ENCODE peak calls at places on chromosomes 5 and 9, in six cellular contexts. C, H, Q, M, E and W are unnamed samples.
A peak's percentile ranks its signal among the peaks of the same experiment; 100 is the strongest.

GRCh38 chr5:9009931-9010652 is 535.8 kb downstream of the SEMA5A start:
- DNase-seq in M (no peak), Q (no peak), C (no peak), H (no peak), E (no peak), W (no peak)

GRCh38 chr9:108671156-108671555 is 184.6 kb downstream of the ACTL7B start:
- DNase-seq in Q (no peak), H (no peak), C (no peak), M (peak; percentile 45), E (no peak), W (peak; percentile 14)

GRCh38 chr5:148937239-148937638 is 110.8 kb downstream of the ADRB2 start:
- DNase-seq in H (no peak), Q (no peak), E (no peak), M (no peak), C (no peak), W (no peak)

GRCh38 chr5:139392678-139393496 is 2.0 kb downstream of the PROB1 start:
- DNase-seq in Q (peak; percentile 86), E (peak; percentile 82), M (peak; percentile 85), C (no peak), H (peak; percentile 53), W (peak; percentile 38)

GRCh38 chr5:43602456-43602817 is 543 bp upstream of the NNT start:
- DNase-seq in H (peak; percentile 32), Q (no peak), E (peak; percentile 42), C (no peak), M (peak; percentile 30), W (peak; percentile 48)

GRCh38 chr5:88051148-88051547 is 217.5 kb downstream of the TMEM161B start:
- DNase-seq in E (no peak), H (no peak), C (no peak), M (no peak), Q (no peak), W (no peak)

GRCh38 chr5:79956173-79956670 is 34.8 kb downstream of the MTX3 start:
- DNase-seq in Q (no peak), H (no peak), C (no peak), M (no peak), E (no peak), W (peak; percentile 33)

GRCh38 chr5:27377626-27378025 is 339.2 kb upstream of the CDH9 start:
- DNase-seq in H (no peak), M (no peak), E (no peak), Q (no peak), C (no peak), W (no peak)

GRCh38 chr5:81014348-81014747 is 54.2 kb downstream of the RASGRF2 start:
- DNase-seq in Q (no peak), E (no peak), C (no peak), M (no peak), H (no peak), W (no peak)

GRCh38 chr5:36079200-36079761 is 12.6 kb upstream of the UGT3A2 start:
- DNase-seq in C (peak; percentile 10), M (peak; percentile 62), E (no peak), Q (no peak), H (no peak), W (peak; percentile 44)

GRCh38 chr5:6291961-6292360 is 86.4 kb downstream of the MED10 start:
- DNase-seq in C (no peak), Q (no peak), M (peak; percentile 18), H (no peak), E (no peak), W (no peak)
- TF ChIP-seq CTCF in C (no peak), Q (peak; percentile 48), M (no peak), H (no peak), E (peak; percentile 30), W (no peak)

GRCh38 chr5:39604491-39604890 is 179.7 kb upstream of the DAB2 start:
- DNase-seq in Q (no peak), M (no peak), H (no peak), E (no peak), C (no peak), W (no peak)
- H3K4me3 ChIP-seq in Q (no peak overlapping the region), M (no peak overlapping the region), H (no peak overlapping the region), E (no peak overlapping the region), C (no peak overlapping the region), W (no peak overlapping the region)

DNA sequence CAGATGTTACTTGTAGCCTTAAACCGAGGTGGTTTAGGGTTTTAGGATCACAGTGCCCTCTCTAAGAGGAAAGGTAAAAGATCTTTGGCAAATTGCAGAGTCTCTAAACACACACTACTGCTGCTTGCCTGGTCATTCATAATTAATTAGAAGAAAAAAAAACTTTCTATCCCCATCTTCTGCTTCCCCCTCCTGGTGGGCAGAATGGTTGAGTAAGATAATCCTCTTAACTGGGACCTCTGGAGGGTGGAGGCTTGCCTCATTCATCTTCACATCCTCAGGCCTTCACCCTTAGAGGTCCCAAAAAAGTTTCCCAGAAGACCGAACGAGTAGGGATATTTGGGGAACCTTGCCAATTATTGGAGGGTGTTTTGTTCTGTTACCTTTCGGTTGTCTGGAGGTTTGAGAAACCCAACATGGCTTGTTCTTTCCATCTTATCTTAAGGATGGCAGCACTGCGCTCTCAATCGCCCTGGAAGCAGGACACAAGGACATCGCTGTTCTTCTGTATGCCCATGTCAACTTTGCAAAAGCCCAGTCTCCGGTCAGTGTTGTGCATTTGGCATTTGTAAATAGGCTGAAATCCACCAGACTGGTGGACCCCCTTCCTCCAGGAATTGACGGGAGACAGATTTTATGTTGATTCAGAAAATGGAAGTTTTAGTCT is 97.3 kb upstream of the DMRT1 start:
- DNase-seq in M (no peak), H (no peak), Q (no peak), C (no peak), E (no peak), W (no peak)
- H3K27ac ChIP-seq in M (no peak overlapping the region), H (no peak overlapping the region), Q (peak overlapping the region; percentile 77), C (no peak overlapping the region), E (peak overlapping the region; percentile 84), W (no peak overlapping the region)

GRCh38 chr5:140840978-140841962 is at the start of gene PCDHA8:
- DNase-seq in H (no peak), Q (no peak), C (no peak), E (no peak), M (peak; percentile 46), W (no peak)
- TF ChIP-seq CTCF in H (no peak), Q (no peak), C (no peak), E (no peak), M (peak; percentile 33), W (peak; percentile 46)

GRCh38 chr5:174064171-174064570 is 18.7 kb downstream of the NSG2 start:
- DNase-seq in H (no peak), M (no peak), C (no peak), E (no peak), Q (no peak), W (no peak)
- H3K4me3 ChIP-seq in H (no peak overlapping the region), M (no peak overlapping the region), C (no peak overlapping the region), E (no peak overlapping the region), Q (no peak overlapping the region), W (no peak overlapping the region)

DNA sequence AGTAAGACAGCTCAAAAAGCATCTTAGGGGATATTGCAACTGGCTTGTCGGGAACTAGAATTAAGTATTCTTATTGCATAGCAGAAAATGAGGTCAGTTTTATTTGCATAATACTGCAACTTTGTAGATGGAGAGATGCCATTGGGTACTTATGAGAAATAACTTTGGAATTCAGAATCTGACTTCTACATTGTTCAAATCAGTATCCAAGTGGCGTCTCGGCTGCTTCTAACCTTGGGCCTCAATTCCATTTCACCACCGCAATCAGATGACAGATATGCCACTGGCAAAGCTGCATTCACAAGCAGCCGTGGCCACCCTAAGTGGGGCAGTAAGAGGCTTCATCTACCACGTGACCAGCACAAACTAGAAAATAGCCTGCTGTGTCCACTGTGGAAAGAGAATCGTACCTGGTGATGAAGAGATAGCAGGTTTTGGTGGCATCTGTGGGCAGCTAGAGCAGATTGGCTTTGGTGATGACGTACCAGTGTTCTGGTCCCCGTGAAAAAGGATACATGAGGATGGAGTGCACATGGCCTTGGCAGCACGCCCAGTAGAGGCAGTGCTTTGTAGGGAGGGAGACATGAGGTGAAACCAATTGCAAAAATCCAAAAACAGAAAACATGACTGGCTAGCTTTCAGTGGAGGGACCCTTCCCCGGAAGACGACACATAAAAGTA is 116.6 kb downstream of the KLHL3 start:
- DNase-seq in E (peak; percentile 75), Q (peak; percentile 79), C (peak; percentile 18), H (peak; percentile 71), M (no peak), W (peak; percentile 60)
- H3K27ac ChIP-seq in E (no peak overlapping the region), Q (peak overlapping the region; percentile 79), C (no peak overlapping the region), H (peak overlapping the region; percentile 88), M (no peak overlapping the region), W (peak overlapping the region; percentile 37)

GRCh38 chr9:93949073-93949693 is 6.0 kb downstream of the BARX1 start:
- DNase-seq in Q (peak; percentile 29), M (no peak), H (no peak), E (no peak), C (no peak), W (no peak)

GRCh38 chr9:93948456-93949072 is 6.6 kb downstream of the BARX1 start:
- DNase-seq in E (no peak), C (no peak), H (no peak), M (no peak), Q (peak; percentile 48), W (no peak)

GRCh38 chr9:93945400-93946337 is 9.5 kb downstream of the BARX1 start:
- DNase-seq in M (no peak), Q (peak; percentile 61), H (no peak), C (no peak), E (no peak), W (no peak)

GRCh38 chr9:93946338-93946712 is 8.8 kb downstream of the BARX1 start:
- DNase-seq in E (no peak), H (no peak), Q (peak; percentile 11), M (no peak), C (no peak), W (no peak)

GRCh38 chr9:93947409-93948070 is 7.6 kb downstream of the BARX1 start:
- DNase-seq in H (no peak), Q (peak; percentile 22), E (no peak), M (no peak), C (no peak), W (no peak)
- TF ChIP-seq CTCF in H (no peak), Q (no peak), E (no peak), M (no peak), C (no peak), W (no peak)

GRCh38 chr5:107296572-107296971 is 374.2 kb downstream of the EFNA5 start:
- DNase-seq in C (no peak), M (no peak), Q (no peak), H (no peak), E (no peak), W (no peak)
- H3K4me3 ChIP-seq in C (no peak overlapping the region), M (no peak overlapping the region), Q (no peak overlapping the region), H (no peak overlapping the region), E (no peak overlapping the region), W (no peak overlapping the region)